ENCODE peak calls at places on chromosomes 16 and 17, in six cellular contexts. P, O, Q, U, H and X are unnamed samples.

GRCh38 chr16:75230471-75231110 is 11.8 kb downstream of the CTRB1 start:
- DNase-seq in H (no peak), U (no peak), O (no peak), Q (no peak), P (no peak), X (no peak)

GRCh38 chr16:89261691-89262563 is 44.4 kb downstream of the ZNF778 start:
- DNase-seq in U (no peak), Q (no peak), O (no peak), P (no peak), H (no peak), X (no peak)

GRCh38 chr17:52660692-52661091 is 502.2 kb upstream of the CA10 start:
- DNase-seq in Q (no peak), P (no peak), O (no peak), U (no peak), H (no peak), X (no peak)

GRCh38 chr17:55454906-55455474 is 33.4 kb upstream of the MMD start:
- DNase-seq in Q (no peak), H (no peak), O (no peak), U (peak), P (no peak), X (peak)

GRCh38 chr17:74604748-74605147 is 12.7 kb upstream of the CD300LD start:
- DNase-seq in Q (no peak), O (no peak), U (no peak), P (no peak), H (no peak), X (no peak)

GRCh38 chr16:81279375-81279774 is 35.4 kb upstream of the GAN start:
- DNase-seq in H (no peak), O (no peak), Q (no peak), U (peak), P (peak), X (peak)

GRCh38 chr16:83966153-83966696 is 1.8 kb upstream of the NECAB2 start:
- DNase-seq in H (no peak), P (no peak), Q (no peak), U (no peak), O (no peak), X (no peak)

GRCh38 chr17:27471321-27472269 is 15.3 kb downstream of the KSR1 start:
- DNase-seq in H (no peak), P (no peak), Q (no peak), U (peak), O (no peak), X (peak)

GRCh38 chr17:6903516-6903915 is 72.0 kb upstream of the TEKT1 start:
- DNase-seq in Q (no peak), U (no peak), H (no peak), O (no peak), P (no peak), X (no peak)

GRCh38 chr16:52455549-52456277 is 91.2 kb downstream of the TOX3 start:
- DNase-seq in H (no peak), O (no peak), P (no peak), Q (no peak), U (no peak), X (no peak)

GRCh38 chr17:1495265-1495664 is 2.8 kb upstream of the MYO1C start:
- DNase-seq in Q (no peak), H (no peak), P (no peak), O (no peak), U (no peak), X (no peak)

GRCh38 chr16:10738231-10739077 is 5.2 kb upstream of the NUBP1 start:
- DNase-seq in O (no peak), U (peak), H (peak), P (no peak), Q (peak), X (peak)

GRCh38 chr17:11853321-11854151 is 143.7 kb downstream of the ZNF18 start:
- DNase-seq in H (no peak), O (no peak), Q (peak), P (no peak), U (no peak), X (no peak)

GRCh38 chr17:1398900-1399299 is 1.1 kb downstream of the YWHAE start:
- DNase-seq in H (no peak), U (no peak), O (no peak), P (no peak), Q (no peak), X (peak)

GRCh38 chr17:82702161-82702932 is 3.8 kb upstream of the RAB40B start:
- DNase-seq in O (no peak), Q (peak), P (no peak), H (no peak), U (no peak), X (no peak)

GRCh38 chr17:42284566-42284965 is 3.7 kb upstream of the STAT5A start:
- DNase-seq in H (peak), Q (no peak), U (no peak), O (no peak), P (no peak), X (no peak)

GRCh38 chr16:78324649-78325274 is 225.3 kb downstream of the WWOX start:
- DNase-seq in P (no peak), U (no peak), H (no peak), Q (no peak), O (no peak), X (peak)

GRCh38 chr16:15482068-15482747 is 47.8 kb downstream of the BMERB1 start:
- DNase-seq in Q (peak), H (peak), P (peak), U (peak), O (no peak), X (peak)

GRCh38 chr16:28317040-28317880 is 24.9 kb downstream of the SBK1 start:
- DNase-seq in H (peak), O (no peak), Q (peak), U (peak), P (no peak), X (peak)

GRCh38 chr16:75497558-75497957 is 2.3 kb upstream of the CHST6 start:
- DNase-seq in U (no peak), Q (no peak), P (no peak), O (no peak), H (peak), X (no peak)

GRCh38 chr17:323721-324139 is 28.9 kb downstream of the RPH3AL start:
- DNase-seq in H (no peak), U (no peak), O (no peak), P (no peak), Q (no peak), X (no peak)

GRCh38 chr17:75406222-75406615 is 741 bp upstream of the GRB2 start:
- DNase-seq in U (no peak), P (no peak), Q (peak), O (no peak), H (no peak), X (no peak)

GRCh38 chr17:34637548-34638525 is 58.5 kb downstream of the TMEM132E start:
- DNase-seq in Q (peak), O (no peak), U (peak), P (peak), H (peak), X (peak)

GRCh38 chr17:58318065-58318481 is 10.5 kb downstream of the TSPOAP1 start:
- DNase-seq in P (no peak), U (no peak), H (peak), O (no peak), Q (no peak), X (no peak)

GRCh38 chr16:82972520-82972919 is 345.8 kb downstream of the CDH13 start:
- DNase-seq in U (no peak), P (no peak), H (no peak), O (no peak), Q (no peak), X (no peak)

GRCh38 chr17:29557085-29557697 is 9.6 kb downstream of the ABHD15 start:
- DNase-seq in U (peak), O (no peak), P (no peak), Q (no peak), H (no peak), X (peak)